ENCODE peak calls at places on chromosomes 2 and 18, in ten cellular contexts. O, C, Z, J, Q, V, K, T, L and B are unnamed samples.

GRCh38 chr2:47984041-47984440 is 77.7 kb upstream of the FBXO11 start:
- DNase-seq in K (no peak), Q (no peak), O (no peak), J (no peak), L (no peak), C (peak; percentile 18), T (no peak), V (no peak), Z (no peak), B (no peak)

GRCh38 chr2:98520806-98521205 is 76.1 kb downstream of the INPP4A start:
- DNase-seq in J (no peak), T (no peak), C (no peak), Z (no peak), L (no peak), V (no peak), K (no peak), Q (no peak), O (no peak), B (no peak)

GRCh38 chr2:73728711-73729110 is 8.4 kb downstream of the TPRKB start:
- DNase-seq in Q (no peak), L (no peak), Z (no peak), V (no peak), C (no peak), O (no peak), J (no peak), T (no peak), K (no peak), B (no peak)

GRCh38 chr2:109264595-109265328 is 135.8 kb downstream of the SH3RF3 start:
- DNase-seq in J (no peak), Q (no peak), V (no peak), O (no peak), K (no peak), Z (no peak), C (peak; percentile 88), L (no peak), T (no peak), B (no peak)

GRCh38 chr2:30336978-30337841 is 105.9 kb downstream of the LBH start:
- DNase-seq in Q (peak; percentile 20), C (no peak), V (no peak), J (no peak), K (peak; percentile 86), T (no peak), L (peak; percentile 36), Z (no peak), O (no peak), B (no peak)

GRCh38 chr2:76169289-76169688 is 458.6 kb upstream of the GCFC2 start:
- DNase-seq in T (no peak), L (no peak), O (no peak), K (no peak), V (no peak), C (no peak), Q (no peak), Z (no peak), J (no peak), B (no peak)

GRCh38 chr18:52130621-52131020 is 209.4 kb upstream of the DCC start:
- DNase-seq in V (no peak), C (no peak), L (no peak), Z (no peak), Q (no peak), T (no peak), O (no peak), K (no peak), J (no peak), B (no peak)

GRCh38 chr2:24471662-24472061 is 19.4 kb upstream of the NCOA1 start:
- DNase-seq in L (no peak), V (no peak), K (no peak), Z (no peak), Q (no peak), O (peak; percentile 35), J (no peak), C (no peak), T (no peak), B (no peak)

GRCh38 chr2:165390875-165391274 is 78.6 kb upstream of the CSRNP3 start:
- DNase-seq in Z (no peak), C (no peak), T (no peak), J (no peak), V (no peak), Q (no peak), K (no peak), L (no peak), O (no peak), B (no peak)

GRCh38 chr2:214014551-214015230 is 396.2 kb upstream of the VWC2L start:
- DNase-seq in K (no peak), Q (no peak), O (no peak), V (no peak), J (no peak), L (no peak), T (no peak), Z (no peak), C (no peak), B (no peak)

GRCh38 chr2:180291060-180291459 is 284.0 kb upstream of the CWC22 start:
- DNase-seq in C (peak; percentile 58), V (no peak), Z (no peak), K (no peak), J (no peak), T (no peak), O (no peak), Q (no peak), L (no peak), B (no peak)

GRCh38 chr2:26355038-26355995 is 8.7 kb upstream of the ADGRF3 start:
- DNase-seq in T (no peak), C (peak; percentile 93), K (no peak), L (no peak), Z (no peak), Q (no peak), O (peak; percentile 95), V (peak; percentile 22), J (no peak), B (peak; percentile 19)

GRCh38 chr2:108139521-108139920 is 100.2 kb upstream of the SULT1C3 start:
- DNase-seq in L (no peak), K (no peak), J (no peak), O (peak; percentile 47), C (peak; percentile 3), V (peak; percentile 2), Z (no peak), T (no peak), Q (no peak), B (no peak)